ENCODE peak calls at places on chromosomes 12 and 14, in five cellular contexts. Z is tibial artery, I is left lung, D is left ventricle myocardium inferior, P is cardiac muscle cell. R is an unnamed sample. For H3K9me3, the result is how much of the 10 kb centered on the place peaks cover.

GRCh38 chr12:113456761-113457160 is 14.9 kb downstream of the LHX5 start:
- DNase-seq in Z (no peak), I (no peak), D (no peak), P (no peak), R (no peak)

GRCh38 chr12:45543887-45544286 is 185.6 kb upstream of the ARID2 start:
- DNase-seq in Z (peak), I (no peak), D (no peak), P (peak), R (peak)

GRCh38 chr12:118498171-118498570 is 121.8 kb downstream of the SUDS3 start:
- DNase-seq in Z (no peak), I (no peak), D (no peak), P (peak), R (no peak)

GRCh38 chr14:47276931-47277330 is 398.5 kb downstream of the MDGA2 start:
- DNase-seq in Z (no peak), I (no peak), D (no peak), P (no peak), R (no peak)

GRCh38 chr14:23573384-23573783 is 5.2 kb downstream of the JPH4 start:
- DNase-seq in Z (no peak), I (no peak), D (no peak), P (no peak), R (no peak)

GRCh38 chr14:102507026-102507860 is 2.3 kb downstream of the ANKRD9 start:
- DNase-seq in Z (no peak), I (no peak), D (no peak), P (no peak), R (no peak)

GRCh38 chr14:103068351-103069073 is 11.2 kb upstream of the CDC42BPB start:
- DNase-seq in Z (no peak), I (no peak), D (no peak), P (no peak), R (no peak)

GRCh38 chr14:32472512-32473472 is 143.7 kb downstream of the AKAP6 start:
- DNase-seq in Z (no peak), I (no peak), D (peak), P (no peak), R (no peak)

GRCh38 chr12:42094277-42094676 is 50.4 kb downstream of the GXYLT1 start:
- DNase-seq in Z (no peak), I (no peak), D (no peak), P (no peak), R (no peak)

GRCh38 chr12:119913931-119914330 is 36.8 kb upstream of the CIT start:
- DNase-seq in Z (no peak), I (no peak), D (no peak), P (no peak), R (no peak)

GRCh38 chr12:12902036-12902435 is 10.7 kb downstream of the GPRC5A start:
- DNase-seq in Z (peak), I (no peak), D (no peak), P (no peak), R (no peak)

GRCh38 chr12:64098709-64099354 is 123.3 kb downstream of the KICS2 start:
- DNase-seq in Z (no peak), I (no peak), D (no peak), P (no peak), R (no peak)

GRCh38 chr14:45070215-45070614 is 13.7 kb upstream of the PRPF39 start:
- DNase-seq in Z (no peak), I (no peak), D (no peak), P (no peak), R (no peak)

GRCh38 chr14:68807148-68807600 is 14.3 kb upstream of the ZFP36L1 start:
- DNase-seq in Z (peak), I (no peak), D (peak), P (no peak), R (no peak)

GRCh38 chr12:105278043-105278697 is 42.2 kb upstream of the APPL2 start:
- DNase-seq in Z (peak), I (no peak), D (no peak), P (no peak), R (no peak)

DNA sequence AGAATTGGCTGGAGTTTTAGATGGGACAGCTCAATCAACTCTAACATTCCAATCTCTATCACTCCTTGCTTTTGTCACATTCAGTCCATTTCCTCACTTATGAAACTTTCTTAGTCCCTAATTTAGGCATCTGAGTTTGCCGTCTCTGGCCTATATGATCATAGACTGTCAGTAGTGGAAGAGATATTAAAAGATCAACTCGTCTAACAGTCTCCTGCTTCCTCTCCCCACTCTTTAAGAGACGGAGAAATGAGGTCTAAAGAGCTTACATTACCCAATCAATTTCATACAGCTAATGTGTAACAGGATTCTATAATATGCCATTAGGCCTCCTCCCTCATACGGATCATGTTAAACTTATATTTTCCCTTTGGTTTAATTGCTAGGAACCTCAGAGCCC is 6.6 kb upstream of the ATP23 start:
- DNase-seq in Z (no peak), I (no peak), D (no peak), P (no peak), R (no peak)
- H3K27ac ChIP-seq in Z (no peak), I (peak), D (no peak), P (no peak), R (no peak)

GRCh38 chr12:93202688-93203087 is 175.0 kb upstream of the NUDT4 start:
- DNase-seq in Z (no peak), I (no peak), D (no peak), P (no peak), R (no peak)
- H3K9me3 ChIP-seq in Z (under half), I (under half), D (under half), P (under half), R (under half)

DNA sequence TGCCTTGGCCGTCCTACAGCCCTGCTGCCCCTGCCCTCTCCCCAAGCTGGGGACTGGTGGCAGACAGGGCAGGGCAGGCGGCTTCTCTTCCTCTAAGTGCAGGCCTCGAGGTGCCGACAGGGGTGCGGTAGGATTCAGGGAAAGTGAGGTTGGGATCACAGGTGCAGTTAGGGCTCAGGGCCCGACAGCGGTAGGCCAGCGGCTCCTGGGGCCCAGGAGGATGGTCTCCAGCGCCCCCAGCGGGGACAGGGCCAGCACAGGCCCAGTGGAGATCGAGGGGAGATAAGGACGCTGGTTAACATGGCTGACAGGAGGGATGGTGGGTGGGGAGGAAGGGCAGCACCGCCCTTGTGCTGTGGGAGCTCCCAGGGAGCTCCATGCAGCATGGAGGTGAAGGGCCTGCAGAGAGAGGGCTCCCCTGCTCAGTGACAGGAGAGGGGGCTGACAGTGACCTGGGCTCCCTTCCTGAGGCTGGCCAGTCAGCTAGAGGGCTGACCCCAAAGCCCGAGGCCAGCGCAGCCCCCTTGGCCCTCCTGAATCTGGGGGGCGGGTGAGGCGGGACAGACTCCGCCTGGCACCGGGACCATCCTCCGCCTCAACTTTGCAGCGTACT is 860 bp upstream of the CRIP1 start:
- DNase-seq in Z (no peak), I (no peak), D (peak), P (peak), R (peak)
- TF ChIP-seq CTCF in Z (peak), I (no peak), D (peak), P (peak), R (no peak)

GRCh38 chr12:92206596-92206995 is 61.0 kb upstream of the BTG1 start:
- DNase-seq in Z (no peak), I (no peak), D (no peak), P (no peak), R (no peak)
- H3K27ac ChIP-seq in Z (no peak), I (no peak), D (no peak), P (no peak), R (no peak)

DNA sequence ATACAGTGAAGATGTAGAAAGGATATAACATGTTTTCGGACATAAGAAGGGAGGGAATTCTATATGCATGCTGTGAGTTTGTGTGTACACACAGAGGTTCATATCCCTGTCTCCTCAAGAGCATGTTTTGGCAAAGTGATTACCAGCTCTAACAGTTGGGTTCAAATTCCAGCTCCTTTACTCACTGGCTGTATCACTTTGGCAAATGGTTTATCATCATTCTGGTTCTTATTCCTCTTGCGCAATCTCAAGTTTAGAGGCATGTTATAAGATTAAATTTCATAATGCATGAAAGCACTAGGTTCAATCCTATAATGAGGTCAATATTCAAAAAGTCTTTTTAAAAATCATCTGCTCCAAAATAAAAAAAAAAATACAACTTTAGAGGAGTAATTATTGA is 107.7 kb upstream of the LRFN5 start:
- DNase-seq in Z (no peak), I (no peak), D (no peak), P (no peak), R (no peak)
- H3K9me3 ChIP-seq in Z (under half), I (under half), D (under half), P (under half), R (under half)

GRCh38 chr14:63633801-63634200 is 7.9 kb downstream of the WDR89 start:
- DNase-seq in Z (no peak), I (no peak), D (no peak), P (no peak), R (no peak)
- TF ChIP-seq CTCF in Z (no peak), I (no peak), D (no peak), P (no peak), R (no peak)

R was measured in CD4-positive, alpha-beta T cell.